ENCODE peak calls at places on chromosomes 5 and 9, in seven cellular contexts. One of them, this sample, is unnamed.

GRCh38 chr5:10513501-10514442 is 50.1 kb upstream of the ANKRD33B start:
- DNase-seq in hepatic stellate cell: peak
- DNase-seq in left lobe of liver: no peak
- DNase-seq in suprapubic skin: no peak
- DNase-seq in uterus: no peak
- DNase-seq in cardiac muscle cell: peak
- DNase-seq in T-helper 2 cell: no peak
- DNase-seq in this sample: no peak

GRCh38 chr5:67672633-67673032 is 476.0 kb upstream of the CD180 start:
- DNase-seq in uterus: no peak
- DNase-seq in left lobe of liver: no peak
- DNase-seq in hepatic stellate cell: no peak
- DNase-seq in cardiac muscle cell: no peak
- DNase-seq in suprapubic skin: no peak
- DNase-seq in T-helper 2 cell: no peak
- DNase-seq in this sample: no peak

GRCh38 chr9:76835571-76836283 is 70.2 kb downstream of the PRUNE2 start:
- DNase-seq in hepatic stellate cell: peak
- DNase-seq in cardiac muscle cell: no peak
- DNase-seq in left lobe of liver: no peak
- DNase-seq in T-helper 2 cell: no peak
- DNase-seq in suprapubic skin: no peak
- DNase-seq in uterus: no peak
- DNase-seq in this sample: no peak

GRCh38 chr9:76808636-76809035 is 44.4 kb downstream of the PCA3 start:
- DNase-seq in suprapubic skin: no peak
- DNase-seq in cardiac muscle cell: no peak
- DNase-seq in left lobe of liver: no peak
- DNase-seq in uterus: no peak
- DNase-seq in hepatic stellate cell: no peak
- DNase-seq in T-helper 2 cell: no peak
- DNase-seq in this sample: no peak

GRCh38 chr9:110977259-110977709 is 61.0 kb downstream of the LPAR1 start:
- DNase-seq in uterus: no peak
- DNase-seq in cardiac muscle cell: no peak
- DNase-seq in suprapubic skin: no peak
- DNase-seq in left lobe of liver: no peak
- DNase-seq in hepatic stellate cell: no peak
- DNase-seq in T-helper 2 cell: no peak
- DNase-seq in this sample: no peak

GRCh38 chr5:173819521-173819920 is 68.6 kb upstream of the CPEB4 start:
- DNase-seq in cardiac muscle cell: no peak
- DNase-seq in uterus: no peak
- DNase-seq in suprapubic skin: no peak
- DNase-seq in left lobe of liver: no peak
- DNase-seq in hepatic stellate cell: no peak
- DNase-seq in T-helper 2 cell: no peak
- DNase-seq in this sample: no peak

GRCh38 chr5:180596668-180597231 is 5.5 kb upstream of the SCGB3A1 start:
- DNase-seq in hepatic stellate cell: no peak
- DNase-seq in left lobe of liver: peak
- DNase-seq in cardiac muscle cell: no peak
- DNase-seq in uterus: no peak
- DNase-seq in T-helper 2 cell: no peak
- DNase-seq in suprapubic skin: no peak
- DNase-seq in this sample: no peak

GRCh38 chr9:25602366-25603044 is 75.7 kb downstream of the TUSC1 start:
- DNase-seq in hepatic stellate cell: no peak
- DNase-seq in left lobe of liver: no peak
- DNase-seq in cardiac muscle cell: no peak
- DNase-seq in suprapubic skin: no peak
- DNase-seq in uterus: no peak
- DNase-seq in T-helper 2 cell: no peak
- DNase-seq in this sample: no peak

GRCh38 chr5:113020461-113021273 is 44.1 kb downstream of the DCP2 start:
- DNase-seq in suprapubic skin: no peak
- DNase-seq in hepatic stellate cell: no peak
- DNase-seq in T-helper 2 cell: peak
- DNase-seq in cardiac muscle cell: no peak
- DNase-seq in left lobe of liver: no peak
- DNase-seq in uterus: no peak
- DNase-seq in this sample: no peak

GRCh38 chr5:140966293-140967225 is at the start of gene PCDHAC2:
- DNase-seq in left lobe of liver: no peak
- DNase-seq in suprapubic skin: no peak
- DNase-seq in uterus: peak
- DNase-seq in cardiac muscle cell: peak
- DNase-seq in hepatic stellate cell: no peak
- DNase-seq in T-helper 2 cell: no peak
- DNase-seq in this sample: peak

GRCh38 chr5:150778517-150779396 is at the start of gene SMIM3:
- DNase-seq in suprapubic skin: peak
- DNase-seq in hepatic stellate cell: peak
- DNase-seq in uterus: peak
- DNase-seq in left lobe of liver: peak
- DNase-seq in T-helper 2 cell: peak
- DNase-seq in cardiac muscle cell: peak
- DNase-seq in this sample: peak

GRCh38 chr5:138745268-138745667 is 8.0 kb upstream of the CTNNA1 start:
- DNase-seq in hepatic stellate cell: no peak
- DNase-seq in left lobe of liver: no peak
- DNase-seq in T-helper 2 cell: no peak
- DNase-seq in uterus: no peak
- DNase-seq in suprapubic skin: no peak
- DNase-seq in cardiac muscle cell: no peak
- DNase-seq in this sample: no peak

GRCh38 chr5:77311217-77311571 is 100.7 kb downstream of the PDE8B start:
- DNase-seq in suprapubic skin: no peak
- DNase-seq in uterus: no peak
- DNase-seq in left lobe of liver: no peak
- DNase-seq in hepatic stellate cell: peak
- DNase-seq in cardiac muscle cell: no peak
- DNase-seq in T-helper 2 cell: no peak
- DNase-seq in this sample: no peak

GRCh38 chr9:6870650-6871477 is 113.1 kb downstream of the KDM4C start:
- DNase-seq in T-helper 2 cell: no peak
- DNase-seq in hepatic stellate cell: no peak
- DNase-seq in cardiac muscle cell: no peak
- DNase-seq in left lobe of liver: no peak
- DNase-seq in uterus: no peak
- DNase-seq in suprapubic skin: no peak
- DNase-seq in this sample: no peak

GRCh38 chr5:43649256-43649655 is 46.3 kb downstream of the NNT start:
- DNase-seq in left lobe of liver: no peak
- DNase-seq in hepatic stellate cell: peak
- DNase-seq in uterus: no peak
- DNase-seq in T-helper 2 cell: no peak
- DNase-seq in suprapubic skin: no peak
- DNase-seq in cardiac muscle cell: no peak
- DNase-seq in this sample: no peak

GRCh38 chr9:91302831-91303230 is 58.9 kb downstream of the AUH start:
- DNase-seq in T-helper 2 cell: no peak
- DNase-seq in hepatic stellate cell: peak
- DNase-seq in left lobe of liver: no peak
- DNase-seq in cardiac muscle cell: no peak
- DNase-seq in uterus: no peak
- DNase-seq in suprapubic skin: no peak
- DNase-seq in this sample: no peak

GRCh38 chr5:134511796-134512660 is 13.4 kb upstream of the JADE2 start:
- DNase-seq in cardiac muscle cell: peak
- DNase-seq in T-helper 2 cell: no peak
- DNase-seq in suprapubic skin: peak
- DNase-seq in uterus: peak
- DNase-seq in hepatic stellate cell: no peak
- DNase-seq in left lobe of liver: peak
- DNase-seq in this sample: peak

GRCh38 chr5:115838885-115839518 is 2.4 kb downstream of the ATG12 start:
- DNase-seq in left lobe of liver: no peak
- DNase-seq in cardiac muscle cell: peak
- DNase-seq in hepatic stellate cell: peak
- DNase-seq in suprapubic skin: no peak
- DNase-seq in uterus: no peak
- DNase-seq in T-helper 2 cell: peak
- DNase-seq in this sample: peak

GRCh38 chr9:126703330-126704156 is 89.8 kb downstream of the LMX1B start:
- DNase-seq in left lobe of liver: peak
- DNase-seq in suprapubic skin: peak
- DNase-seq in uterus: no peak
- DNase-seq in hepatic stellate cell: no peak
- DNase-seq in cardiac muscle cell: no peak
- DNase-seq in T-helper 2 cell: no peak
- DNase-seq in this sample: no peak

GRCh38 chr5:154857091-154857533 is 1.3 kb upstream of the CNOT8 start:
- DNase-seq in hepatic stellate cell: peak
- DNase-seq in left lobe of liver: no peak
- DNase-seq in T-helper 2 cell: peak
- DNase-seq in cardiac muscle cell: no peak
- DNase-seq in uterus: no peak
- DNase-seq in suprapubic skin: no peak
- DNase-seq in this sample: no peak

GRCh38 chr9:116062206-116062550 is 91.4 kb upstream of the PAPPA start:
- DNase-seq in left lobe of liver: no peak
- DNase-seq in suprapubic skin: no peak
- DNase-seq in uterus: no peak
- DNase-seq in cardiac muscle cell: no peak
- DNase-seq in hepatic stellate cell: no peak
- DNase-seq in T-helper 2 cell: no peak
- DNase-seq in this sample: no peak

GRCh38 chr5:176547811-176548210 is 1.3 kb upstream of the CDHR2 start:
- DNase-seq in suprapubic skin: no peak
- DNase-seq in T-helper 2 cell: peak
- DNase-seq in cardiac muscle cell: no peak
- DNase-seq in uterus: no peak
- DNase-seq in left lobe of liver: no peak
- DNase-seq in hepatic stellate cell: no peak
- DNase-seq in this sample: no peak

GRCh38 chr5:430214-430925 is 12.6 kb upstream of the EXOC3 start:
- DNase-seq in suprapubic skin: no peak
- DNase-seq in uterus: no peak
- DNase-seq in cardiac muscle cell: no peak
- DNase-seq in hepatic stellate cell: no peak
- DNase-seq in left lobe of liver: no peak
- DNase-seq in T-helper 2 cell: no peak
- DNase-seq in this sample: no peak

GRCh38 chr5:100896054-100896453 is 7.0 kb downstream of the ST8SIA4 start:
- DNase-seq in hepatic stellate cell: no peak
- DNase-seq in cardiac muscle cell: no peak
- DNase-seq in left lobe of liver: no peak
- DNase-seq in uterus: no peak
- DNase-seq in suprapubic skin: no peak
- DNase-seq in T-helper 2 cell: no peak
- DNase-seq in this sample: no peak

GRCh38 chr5:57711946-57712345 is 229.3 kb upstream of the ACTBL2 start:
- DNase-seq in left lobe of liver: no peak
- DNase-seq in suprapubic skin: no peak
- DNase-seq in hepatic stellate cell: no peak
- DNase-seq in cardiac muscle cell: no peak
- DNase-seq in T-helper 2 cell: no peak
- DNase-seq in uterus: no peak
- DNase-seq in this sample: no peak

GRCh38 chr5:157544623-157544989 is 31.0 kb downstream of the ADAM19 start:
- DNase-seq in left lobe of liver: no peak
- DNase-seq in T-helper 2 cell: peak
- DNase-seq in uterus: no peak
- DNase-seq in cardiac muscle cell: no peak
- DNase-seq in hepatic stellate cell: no peak
- DNase-seq in suprapubic skin: no peak
- DNase-seq in this sample: no peak

GRCh38 chr5:158410976-158411375 is 552.0 kb upstream of the CLINT1 start:
- DNase-seq in uterus: no peak
- DNase-seq in T-helper 2 cell: no peak
- DNase-seq in left lobe of liver: no peak
- DNase-seq in cardiac muscle cell: no peak
- DNase-seq in suprapubic skin: no peak
- DNase-seq in hepatic stellate cell: no peak
- DNase-seq in this sample: no peak

GRCh38 chr9:27990524-27990923 is 417.2 kb upstream of the C9orf72 start:
- DNase-seq in suprapubic skin: no peak
- DNase-seq in uterus: no peak
- DNase-seq in cardiac muscle cell: no peak
- DNase-seq in left lobe of liver: no peak
- DNase-seq in T-helper 2 cell: peak
- DNase-seq in hepatic stellate cell: no peak
- DNase-seq in this sample: no peak

GRCh38 chr5:160486573-160486972 is 64.9 kb downstream of the PTTG1 start:
- DNase-seq in T-helper 2 cell: peak
- DNase-seq in uterus: no peak
- DNase-seq in hepatic stellate cell: no peak
- DNase-seq in suprapubic skin: no peak
- DNase-seq in cardiac muscle cell: no peak
- DNase-seq in left lobe of liver: no peak
- DNase-seq in this sample: no peak

This sample was measured in HAP-1.